ENCODE peak calls at places on chromosomes 5 and 9, in eight cellular contexts. Y, U, R, A, G, X, K and M are unnamed samples.

GRCh38 chr5:135230326-135230925 is 168.6 kb downstream of the MACROH2A1 start:
- DNase-seq in Y (no peak), U (no peak), R (peak), A (no peak), G (no peak), X (peak), K (no peak), M (no peak)

GRCh38 chr5:6804766-6805165 is 91.5 kb downstream of the TENT4A start:
- DNase-seq in Y (no peak), U (no peak), R (no peak), A (no peak), G (peak), X (no peak), K (no peak), M (no peak)

GRCh38 chr9:137042751-137043727 is 2.9 kb downstream of the NPDC1 start:
- DNase-seq in Y (peak), U (no peak), R (no peak), A (no peak), G (no peak), X (no peak), K (no peak), M (no peak)

GRCh38 chr5:180328296-180329137 is 24.6 kb downstream of the GFPT2 start:
- DNase-seq in Y (peak), U (peak), R (peak), A (peak), G (no peak), X (peak), K (peak), M (no peak)

GRCh38 chr9:131524578-131525315 is 6.3 kb downstream of the UCK1 start:
- DNase-seq in Y (no peak), U (no peak), R (no peak), A (no peak), G (no peak), X (no peak), K (no peak), M (no peak)

GRCh38 chr5:9534881-9535517 is 10.9 kb downstream of the SEMA5A start:
- DNase-seq in Y (no peak), U (no peak), R (no peak), A (no peak), G (no peak), X (no peak), K (no peak), M (no peak)

GRCh38 chr9:35269919-35270318 is 108.1 kb downstream of the UNC13B start:
- DNase-seq in Y (no peak), U (no peak), R (no peak), A (no peak), G (no peak), X (no peak), K (no peak), M (no peak)

GRCh38 chr9:135075234-135076142 is 12.0 kb upstream of the OLFM1 start:
- DNase-seq in Y (peak), U (no peak), R (peak), A (peak), G (no peak), X (no peak), K (no peak), M (no peak)

GRCh38 chr9:19689324-19690087 is 99.3 kb downstream of the SLC24A2 start:
- DNase-seq in Y (no peak), U (no peak), R (no peak), A (no peak), G (no peak), X (no peak), K (no peak), M (no peak)

GRCh38 chr9:109986423-109987055 is 206.5 kb downstream of the PALM2AKAP2 start:
- DNase-seq in Y (no peak), U (no peak), R (no peak), A (no peak), G (peak), X (no peak), K (no peak), M (peak)

GRCh38 chr5:106587-106986 is 14.6 kb downstream of the PLEKHG4B start:
- DNase-seq in Y (no peak), U (no peak), R (no peak), A (no peak), G (no peak), X (no peak), K (no peak), M (no peak)

GRCh38 chr9:136267261-136268111 is 21.9 kb upstream of the QSOX2 start:
- DNase-seq in Y (peak), U (peak), R (peak), A (peak), G (peak), X (peak), K (peak), M (peak)

GRCh38 chr9:100637787-100638186 is 59.9 kb downstream of the CAVIN4 start:
- DNase-seq in Y (no peak), U (no peak), R (no peak), A (no peak), G (no peak), X (peak), K (no peak), M (no peak)

GRCh38 chr5:36576721-36577120 is 29.7 kb upstream of the SLC1A3 start:
- DNase-seq in Y (no peak), U (no peak), R (no peak), A (no peak), G (no peak), X (no peak), K (no peak), M (no peak)

GRCh38 chr5:142821027-142821732 is 51.0 kb downstream of the ARHGAP26 start:
- DNase-seq in Y (no peak), U (no peak), R (no peak), A (no peak), G (no peak), X (no peak), K (no peak), M (no peak)

GRCh38 chr9:121271368-121272351 is 3.7 kb downstream of the GSN start:
- DNase-seq in Y (no peak), U (no peak), R (peak), A (peak), G (peak), X (no peak), K (no peak), M (no peak)

GRCh38 chr9:134066546-134066922 is 1.3 kb downstream of the BRD3 start:
- DNase-seq in Y (peak), U (peak), R (peak), A (no peak), G (no peak), X (no peak), K (no peak), M (no peak)

GRCh38 chr9:27497883-27498553 is 26.1 kb upstream of the IFNK start:
- DNase-seq in Y (no peak), U (no peak), R (no peak), A (no peak), G (no peak), X (no peak), K (no peak), M (no peak)

GRCh38 chr5:35741126-35741711 is 115.5 kb upstream of the IL7R start:
- DNase-seq in Y (no peak), U (no peak), R (no peak), A (no peak), G (no peak), X (peak), K (no peak), M (no peak)

GRCh38 chr5:118224546-118224945 is 763.8 kb downstream of the DTWD2 start:
- DNase-seq in Y (no peak), U (no peak), R (no peak), A (no peak), G (peak), X (no peak), K (no peak), M (peak)

GRCh38 chr5:8844847-8845246 is 701.0 kb downstream of the SEMA5A start:
- DNase-seq in Y (no peak), U (no peak), R (no peak), A (peak), G (no peak), X (no peak), K (no peak), M (no peak)

GRCh38 chr9:131348631-131349521 is 45.0 kb upstream of the PRRC2B start:
- DNase-seq in Y (no peak), U (no peak), R (no peak), A (peak), G (no peak), X (no peak), K (no peak), M (no peak)

GRCh38 chr5:7878381-7878873 is 9.5 kb downstream of the MTRR start:
- DNase-seq in Y (no peak), U (no peak), R (no peak), A (no peak), G (no peak), X (peak), K (no peak), M (peak)

GRCh38 chr5:151517122-151517920 is 69.9 kb downstream of the SLC36A1 start:
- DNase-seq in Y (no peak), U (peak), R (no peak), A (no peak), G (no peak), X (no peak), K (no peak), M (no peak)

GRCh38 chr5:133446440-133446839 is 165.9 kb downstream of the FSTL4 start:
- DNase-seq in Y (no peak), U (no peak), R (no peak), A (no peak), G (no peak), X (no peak), K (no peak), M (no peak)

GRCh38 chr5:177507165-177507564 is 2.5 kb downstream of the DOK3 start:
- DNase-seq in Y (no peak), U (no peak), R (no peak), A (no peak), G (no peak), X (peak), K (no peak), M (no peak)
- TF ChIP-seq CTCF in Y (no peak), U (peak), R (no peak), A (no peak), G (peak), X (no peak), K (no peak), M (no peak)

GRCh38 chr5:41722359-41722950 is 147.8 kb downstream of the OXCT1 start:
- DNase-seq in Y (no peak), U (no peak), R (no peak), A (no peak), G (no peak), X (no peak), K (no peak), M (no peak)
- TF ChIP-seq CTCF in Y (no peak), U (no peak), R (no peak), A (no peak), G (no peak), X (no peak), K (no peak), M (peak)

DNA sequence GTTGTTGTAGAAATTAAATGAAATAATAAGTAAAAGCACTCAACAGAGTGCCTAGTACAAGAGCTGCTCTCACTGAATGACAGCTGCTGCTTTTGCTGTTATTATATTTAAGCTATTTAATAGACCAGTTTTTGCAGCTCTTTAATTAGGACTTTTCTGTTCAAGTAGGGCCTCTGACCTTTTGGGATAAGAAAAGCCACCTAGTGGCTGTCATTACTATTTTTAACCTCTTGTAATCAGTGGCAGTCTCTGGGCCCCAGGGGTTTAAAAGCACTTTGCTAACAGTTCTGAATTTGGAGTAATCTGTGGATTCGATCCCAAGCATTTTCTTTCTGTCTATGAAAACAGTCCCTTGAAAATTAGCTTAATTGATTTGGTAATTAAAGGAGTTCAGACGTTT is 121.1 kb downstream of the NUDT12 start:
- DNase-seq in Y (no peak), U (no peak), R (no peak), A (no peak), G (no peak), X (no peak), K (no peak), M (no peak)
- TF ChIP-seq CTCF in Y (no peak), U (peak), R (no peak), A (no peak), G (no peak), X (no peak), K (no peak), M (no peak)

DNA sequence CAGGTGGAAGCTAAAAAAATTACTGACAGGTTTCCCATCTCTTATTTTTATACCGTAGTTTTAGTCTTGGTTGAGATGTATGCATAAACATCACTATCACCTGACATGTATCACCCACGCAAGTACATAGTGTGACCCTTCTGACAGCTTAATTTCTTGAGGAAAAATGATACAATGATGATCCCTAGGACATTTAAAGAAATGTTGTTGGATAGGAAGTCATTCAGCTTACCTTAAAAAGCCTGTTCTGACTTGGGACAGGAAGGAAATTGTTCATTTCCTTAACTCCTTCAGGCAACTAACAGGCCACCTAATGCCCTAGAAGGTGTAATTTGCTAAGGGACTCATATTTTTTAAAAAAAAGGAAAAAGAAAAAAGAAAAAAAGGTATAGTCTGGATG is 215.2 kb downstream of the ADAMTSL1 start:
- DNase-seq in Y (no peak), U (no peak), R (no peak), A (no peak), G (no peak), X (no peak), K (no peak), M (no peak)
- TF ChIP-seq CTCF in Y (no peak), U (no peak), R (no peak), A (no peak), G (no peak), X (no peak), K (no peak), M (no peak)